ENCODE peak calls at places on chromosomes 4 and X, in ten cellular contexts. W is IMR-90, F is A549, R is stomach, K is sigmoid colon, P is PC-3, C is Peyer's patch, J is thoracic aorta, M is psoas muscle, B is right cardiac atrium. S is an unnamed sample. For H3K4me1, the result is how much of the 10 kb centered on the place peaks cover.

GRCh38 chr4:136939781-136940180 is 592.5 kb downstream of the PCDH18 start:
- DNase-seq in W (no peak), F (no peak), R (no peak), K (no peak), P (no peak), C (no peak), J (no peak), M (no peak), B (no peak), S (no peak)

GRCh38 chr4:112173593-112174559 is 28.6 kb downstream of the FAM241A start:
- DNase-seq in W (no peak), F (no peak), R (peak), K (no peak), P (peak), C (no peak), J (no peak), M (peak), B (no peak), S (no peak)

GRCh38 chr4:72194046-72194445 is 162.2 kb downstream of the NPFFR2 start:
- DNase-seq in W (no peak), F (no peak), R (no peak), K (no peak), P (no peak), C (no peak), J (no peak), M (no peak), B (no peak), S (no peak)

GRCh38 chr4:168475745-168476144 is 4.5 kb downstream of the DDX60L start:
- DNase-seq in W (no peak), F (no peak), R (no peak), K (no peak), P (peak), C (no peak), J (no peak), M (no peak), B (no peak), S (no peak)

GRCh38 chr4:815464-816146 is 10.3 kb downstream of the CPLX1 start:
- DNase-seq in W (no peak), F (no peak), R (no peak), K (peak), P (no peak), C (peak), J (no peak), M (no peak), B (no peak), S (no peak)

GRCh38 chrX:16635040-16635439 is 14.9 kb upstream of the S100G start:
- DNase-seq in W (no peak), F (no peak), R (no peak), K (no peak), P (no peak), C (no peak), J (no peak), M (no peak), B (no peak), S (no peak)

GRCh38 chr4:8332891-8333331 is 63.4 kb downstream of the HTRA3 start:
- DNase-seq in W (no peak), F (no peak), R (peak), K (peak), P (no peak), C (peak), J (no peak), M (no peak), B (peak), S (no peak)

GRCh38 chrX:101108293-101108692 is 10.3 kb downstream of the CENPI start:
- DNase-seq in W (peak), F (no peak), R (no peak), K (no peak), P (no peak), C (no peak), J (no peak), M (no peak), B (no peak), S (no peak)

GRCh38 chr4:126223784-126224407 is 909.1 kb downstream of the FAT4 start:
- DNase-seq in W (peak), F (no peak), R (no peak), K (no peak), P (peak), C (no peak), J (no peak), M (no peak), B (no peak), S (no peak)

GRCh38 chr4:38753021-38753806 is 29.6 kb downstream of the TLR10 start:
- DNase-seq in W (peak), F (no peak), R (peak), K (peak), P (no peak), C (peak), J (peak), M (peak), B (peak), S (no peak)

GRCh38 chr4:174423257-174423944 is 98.9 kb downstream of the HPGD start:
- DNase-seq in W (peak), F (peak), R (peak), K (no peak), P (peak), C (peak), J (peak), M (peak), B (peak), S (no peak)

GRCh38 chr4:64230709-64231310 is 178.4 kb downstream of the TECRL start:
- DNase-seq in W (peak), F (no peak), R (no peak), K (no peak), P (peak), C (no peak), J (no peak), M (no peak), B (no peak), S (no peak)

GRCh38 chr4:54227261-54228063 is 1.6 kb upstream of the PDGFRA start:
- DNase-seq in W (peak), F (no peak), R (no peak), K (peak), P (peak), C (no peak), J (no peak), M (no peak), B (peak), S (no peak)

GRCh38 chrX:56798866-56799864 is 70.1 kb downstream of the NBDY start:
- DNase-seq in W (no peak), F (no peak), R (peak), K (no peak), P (no peak), C (no peak), J (no peak), M (no peak), B (peak), S (no peak)

GRCh38 chrX:12881914-12882313 is 15.0 kb downstream of the TLR7 start:
- DNase-seq in W (no peak), F (no peak), R (no peak), K (no peak), P (no peak), C (no peak), J (no peak), M (no peak), B (no peak), S (no peak)

GRCh38 chr4:53040459-53040815 is 178.3 kb downstream of the RASL11B start:
- DNase-seq in W (peak), F (no peak), R (no peak), K (no peak), P (no peak), C (no peak), J (no peak), M (no peak), B (no peak), S (no peak)

GRCh38 chr4:25981749-25982148 is 67.7 kb downstream of the SMIM20 start:
- DNase-seq in W (no peak), F (no peak), R (no peak), K (no peak), P (peak), C (no peak), J (no peak), M (no peak), B (peak), S (no peak)

GRCh38 chrX:26032141-26032917 is 105.8 kb upstream of the MAGEB18 start:
- DNase-seq in W (no peak), F (no peak), R (no peak), K (no peak), P (no peak), C (no peak), J (no peak), M (no peak), B (no peak), S (no peak)

GRCh38 chr4:83083925-83084475 is 30.5 kb downstream of the PLAC8 start:
- DNase-seq in W (no peak), F (no peak), R (no peak), K (no peak), P (no peak), C (peak), J (no peak), M (no peak), B (peak), S (peak)

GRCh38 chrX:154398668-154399526 is 720 bp downstream of the RPL10 start:
- DNase-seq in W (peak), F (no peak), R (peak), K (peak), P (peak), C (peak), J (peak), M (peak), B (peak), S (peak)

GRCh38 chr4:24143741-24144140 is 253.9 kb upstream of the PPARGC1A start:
- DNase-seq in W (no peak), F (no peak), R (no peak), K (no peak), P (no peak), C (no peak), J (no peak), M (no peak), B (no peak), S (no peak)

DNA sequence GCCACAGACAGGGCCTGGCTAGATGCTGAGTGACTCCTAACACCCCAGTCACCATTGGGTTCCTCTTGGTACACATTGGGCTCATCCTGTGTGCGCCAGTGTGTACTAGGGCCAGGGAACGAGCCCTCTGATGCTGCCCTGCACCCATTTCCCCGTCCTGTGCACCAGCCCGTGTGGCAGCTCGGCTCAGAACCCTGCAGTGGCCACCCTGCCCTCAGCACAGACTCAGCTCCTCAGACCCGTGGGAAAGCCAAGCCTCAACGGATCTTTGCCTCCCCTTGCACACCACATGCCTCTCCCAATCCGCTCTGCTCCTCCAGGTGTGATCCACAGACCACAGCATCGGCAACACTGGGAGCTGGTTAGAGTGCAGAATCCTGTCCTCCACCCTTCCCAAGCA is 38.6 kb downstream of the EVC start:
- DNase-seq in W (no peak), F (no peak), R (no peak), K (peak), P (no peak), C (no peak), J (no peak), M (no peak), B (no peak), S (no peak)
- H3K4me1 ChIP-seq in W (half or more), F (under half), R (under half), K (under half), P (under half), C (under half), J (under half), M (under half), B (under half), S (under half)

DNA sequence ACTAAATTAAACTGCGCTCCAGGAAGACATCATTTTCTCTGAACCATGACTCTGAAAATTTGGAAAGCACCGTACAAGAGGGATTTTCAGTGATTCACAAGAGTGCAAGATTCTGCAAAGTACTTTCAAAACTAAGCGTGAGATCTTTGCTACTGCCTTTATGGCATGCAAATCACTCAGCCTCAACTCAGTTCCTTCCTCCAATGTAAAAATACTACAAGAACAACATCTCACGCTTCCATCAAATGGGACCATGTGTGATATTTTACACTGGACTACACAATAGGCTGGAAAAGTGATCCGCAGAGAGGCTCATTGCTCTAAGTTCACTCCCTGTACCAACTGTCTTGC is 682 bp upstream of the IL15 start:
- DNase-seq in W (no peak), F (no peak), R (no peak), K (no peak), P (no peak), C (no peak), J (no peak), M (no peak), B (no peak), S (peak)
- H3K4me3 ChIP-seq in W (peak), F (peak), R (peak), K (peak), P (peak), C (peak), J (peak), M (peak), B (peak), S (peak)

DNA sequence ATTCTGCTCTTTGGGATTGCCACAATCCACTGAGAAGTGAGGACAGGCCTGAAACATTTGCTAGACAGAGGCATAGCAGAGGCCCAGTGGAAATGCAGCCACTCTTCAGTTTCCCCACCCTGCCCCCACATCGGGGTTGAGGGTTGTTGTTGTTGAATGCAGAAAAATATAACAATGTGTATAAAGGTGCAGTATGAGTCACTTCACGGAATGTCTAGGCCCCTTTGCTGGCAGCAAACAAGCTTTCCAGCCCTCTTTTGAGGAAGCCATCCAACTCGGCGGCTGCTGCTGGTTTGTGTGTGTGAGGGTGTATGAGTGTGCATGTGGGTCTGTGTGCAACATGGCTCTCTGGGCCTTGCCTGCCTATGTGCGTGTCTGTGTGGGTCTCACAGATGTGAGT is 8.1 kb upstream of the ELF4 start:
- DNase-seq in W (peak), F (no peak), R (no peak), K (no peak), P (peak), C (no peak), J (no peak), M (no peak), B (no peak), S (no peak)
- H3K4me1 ChIP-seq in W (under half), F (under half), R (under half), K (under half), P (under half), C (under half), J (under half), M (under half), B (under half), S (under half)

DNA sequence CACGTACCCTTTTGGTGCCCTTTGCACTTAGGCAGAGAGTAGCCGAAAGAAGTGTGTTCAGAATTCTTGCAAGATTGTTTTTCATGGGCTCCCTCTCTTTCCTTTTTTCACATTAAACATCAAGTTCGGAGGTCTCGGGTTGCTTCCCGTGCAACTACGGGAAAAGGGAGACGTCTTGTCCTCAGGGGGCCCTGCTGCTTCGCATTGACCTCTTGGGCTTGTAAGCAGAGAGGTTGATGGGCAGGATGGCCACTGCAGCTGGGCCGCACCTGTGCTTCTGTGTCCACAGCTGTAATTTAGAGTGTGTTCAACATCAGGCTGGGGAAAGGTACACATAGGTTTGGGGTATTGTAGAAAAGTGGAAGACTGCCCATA is 109.7 kb downstream of the SPRY1 start:
- DNase-seq in W (no peak), F (no peak), R (no peak), K (no peak), P (no peak), C (no peak), J (no peak), M (no peak), B (no peak), S (no peak)
- H3K4me3 ChIP-seq in W (no peak), F (peak), R (peak), K (no peak), P (peak), C (no peak), J (peak), M (peak), B (peak), S (no peak)

GRCh38 chr4:13470379-13470778 is 13.8 kb downstream of the RAB28 start:
- DNase-seq in W (no peak), F (no peak), R (no peak), K (no peak), P (no peak), C (no peak), J (no peak), M (no peak), B (no peak), S (no peak)
- H3K4me1 ChIP-seq in W (under half), F (under half), R (under half), K (under half), P (under half), C (under half), J (under half), M (under half), B (under half), S (under half)

S was measured in CD4-positive, alpha-beta memory T cell.